ENCODE peak calls at places on chromosome 9, in five cellular contexts. One of them, this sample, is unnamed.

GRCh38 chr9:109907400-109907799 is 127.4 kb downstream of the PALM2AKAP2 start:
- DNase-seq in DND-41: no peak
- DNase-seq in IMR-90: no peak
- DNase-seq in OCI-LY7: peak; percentile 94
- DNase-seq in GM23248: no peak
- DNase-seq in this sample: no peak

GRCh38 chr9:694499-695154 is 146.9 kb upstream of the DMRT1 start:
- DNase-seq in OCI-LY7: no peak
- DNase-seq in GM23248: peak; percentile 95
- DNase-seq in IMR-90: peak; percentile 93
- DNase-seq in DND-41: no peak
- DNase-seq in this sample: peak; percentile 91

GRCh38 chr9:75452512-75452911 is 364.2 kb downstream of the OSTF1 start:
- DNase-seq in OCI-LY7: no peak
- DNase-seq in GM23248: no peak
- DNase-seq in IMR-90: no peak
- DNase-seq in DND-41: no peak
- DNase-seq in this sample: no peak

GRCh38 chr9:28342815-28343338 is 769.6 kb upstream of the C9orf72 start:
- DNase-seq in OCI-LY7: no peak
- DNase-seq in IMR-90: no peak
- DNase-seq in GM23248: no peak
- DNase-seq in DND-41: no peak
- DNase-seq in this sample: no peak

GRCh38 chr9:133119039-133119438 is 2.0 kb downstream of the RALGDS start:
- DNase-seq in OCI-LY7: no peak
- DNase-seq in GM23248: peak; percentile 21
- DNase-seq in DND-41: no peak
- DNase-seq in IMR-90: no peak
- DNase-seq in this sample: no peak

GRCh38 chr9:83707518-83707767 is 315 bp downstream of the UBQLN1 start:
- DNase-seq in OCI-LY7: no peak
- DNase-seq in GM23248: peak; percentile 95
- DNase-seq in DND-41: no peak
- DNase-seq in IMR-90: no peak
- DNase-seq in this sample: peak; percentile 42

GRCh38 chr9:127955294-127956015 is 17.8 kb upstream of the DPM2 start:
- DNase-seq in GM23248: peak; percentile 65
- DNase-seq in DND-41: peak; percentile 39
- DNase-seq in OCI-LY7: peak; percentile 81
- DNase-seq in IMR-90: peak; percentile 43
- DNase-seq in this sample: peak; percentile 95

GRCh38 chr9:102035929-102036328 is 297.5 kb upstream of the GRIN3A start:
- DNase-seq in GM23248: no peak
- DNase-seq in OCI-LY7: no peak
- DNase-seq in IMR-90: no peak
- DNase-seq in DND-41: no peak
- DNase-seq in this sample: no peak

GRCh38 chr9:119153402-119153801 is 215.8 kb downstream of the BRINP1 start:
- DNase-seq in GM23248: no peak
- DNase-seq in IMR-90: no peak
- DNase-seq in DND-41: no peak
- DNase-seq in OCI-LY7: no peak
- DNase-seq in this sample: no peak

GRCh38 chr9:107336718-107337360 is 53.8 kb downstream of the RAD23B start:
- DNase-seq in GM23248: peak; percentile 89
- DNase-seq in IMR-90: peak; percentile 56
- DNase-seq in OCI-LY7: no peak
- DNase-seq in DND-41: no peak
- DNase-seq in this sample: peak; percentile 86

GRCh38 chr9:122346478-122347347 is 24.1 kb upstream of the PTGS1 start:
- DNase-seq in GM23248: peak; percentile 67
- DNase-seq in OCI-LY7: no peak
- DNase-seq in IMR-90: no peak
- DNase-seq in DND-41: no peak
- DNase-seq in this sample: peak; percentile 17

GRCh38 chr9:4303002-4303401 is 3.1 kb upstream of the GLIS3 start:
- DNase-seq in GM23248: peak; percentile 66
- DNase-seq in IMR-90: peak; percentile 51
- DNase-seq in OCI-LY7: no peak
- DNase-seq in DND-41: no peak
- DNase-seq in this sample: peak; percentile 34

GRCh38 chr9:135009051-135009560 is 78.4 kb upstream of the OLFM1 start:
- DNase-seq in DND-41: no peak
- DNase-seq in OCI-LY7: no peak
- DNase-seq in IMR-90: no peak
- DNase-seq in GM23248: no peak
- DNase-seq in this sample: no peak

GRCh38 chr9:133355881-133356357 is 368 bp downstream of the SURF1 start:
- DNase-seq in GM23248: peak; percentile 72
- DNase-seq in IMR-90: no peak
- DNase-seq in DND-41: no peak
- DNase-seq in OCI-LY7: peak; percentile 62
- DNase-seq in this sample: no peak

GRCh38 chr9:106862115-106862945 is 636 bp upstream of the ZNF462 start:
- DNase-seq in OCI-LY7: no peak
- DNase-seq in IMR-90: peak; percentile 52
- DNase-seq in DND-41: peak; percentile 13
- DNase-seq in GM23248: peak; percentile 55
- DNase-seq in this sample: peak; percentile 42

GRCh38 chr9:16223074-16223871 is 647.2 kb downstream of the BNC2 start:
- DNase-seq in IMR-90: no peak
- DNase-seq in GM23248: no peak
- DNase-seq in DND-41: no peak
- DNase-seq in OCI-LY7: no peak
- DNase-seq in this sample: peak; percentile 77

GRCh38 chr9:5122542-5122941 is 62.9 kb downstream of the INSL6 start:
- DNase-seq in GM23248: no peak
- DNase-seq in IMR-90: no peak
- DNase-seq in DND-41: no peak
- DNase-seq in OCI-LY7: no peak
- DNase-seq in this sample: peak; percentile 15

GRCh38 chr9:137456061-137456863 is 2.9 kb downstream of the NSMF start:
- DNase-seq in DND-41: no peak
- DNase-seq in GM23248: no peak
- DNase-seq in IMR-90: peak; percentile 28
- DNase-seq in OCI-LY7: no peak
- DNase-seq in this sample: no peak

GRCh38 chr9:14515564-14516198 is 177.6 kb downstream of the ZDHHC21 start:
- DNase-seq in OCI-LY7: no peak
- DNase-seq in DND-41: no peak
- DNase-seq in GM23248: no peak
- DNase-seq in IMR-90: no peak
- DNase-seq in this sample: no peak

GRCh38 chr9:77521091-77521490 is 127.0 kb downstream of the GNA14 start:
- DNase-seq in DND-41: no peak
- DNase-seq in GM23248: no peak
- DNase-seq in IMR-90: no peak
- DNase-seq in OCI-LY7: no peak
- DNase-seq in this sample: no peak

GRCh38 chr9:503881-504852 is 289.5 kb downstream of the DOCK8 start:
- DNase-seq in DND-41: peak; percentile 33
- DNase-seq in OCI-LY7: peak; percentile 91
- DNase-seq in IMR-90: peak; percentile 24
- DNase-seq in GM23248: peak; percentile 71
- DNase-seq in this sample: peak; percentile 76

GRCh38 chr9:130870491-130871381 is 25.9 kb downstream of the QRFP start:
- DNase-seq in GM23248: no peak
- DNase-seq in DND-41: no peak
- DNase-seq in OCI-LY7: peak; percentile 50
- DNase-seq in IMR-90: no peak
- DNase-seq in this sample: no peak

GRCh38 chr9:6506571-6506970 is 93.6 kb downstream of the UHRF2 start:
- DNase-seq in IMR-90: peak; percentile 48
- DNase-seq in GM23248: peak; percentile 63
- DNase-seq in DND-41: no peak
- DNase-seq in OCI-LY7: no peak
- DNase-seq in this sample: peak; percentile 14

GRCh38 chr9:127244609-127245601 is 19.7 kb upstream of the GARNL3 start:
- DNase-seq in GM23248: peak; percentile 99
- DNase-seq in OCI-LY7: peak; percentile 97
- DNase-seq in DND-41: no peak
- DNase-seq in IMR-90: peak; percentile 92
- DNase-seq in this sample: peak; percentile 95

GRCh38 chr9:105441761-105442160 is 6.1 kb upstream of the FSD1L start:
- DNase-seq in OCI-LY7: no peak
- DNase-seq in DND-41: no peak
- DNase-seq in GM23248: no peak
- DNase-seq in IMR-90: no peak
- DNase-seq in this sample: no peak

GRCh38 chr9:36625006-36625600 is 52.4 kb downstream of the MELK start:
- DNase-seq in OCI-LY7: no peak
- DNase-seq in DND-41: no peak
- DNase-seq in GM23248: peak; percentile 90
- DNase-seq in IMR-90: peak; percentile 90
- DNase-seq in this sample: peak; percentile 47

GRCh38 chr9:128558431-128559310 is 6.3 kb downstream of the SPTAN1 start:
- DNase-seq in IMR-90: peak; percentile 95
- DNase-seq in DND-41: peak; percentile 50
- DNase-seq in OCI-LY7: peak; percentile 53
- DNase-seq in GM23248: peak; percentile 90
- DNase-seq in this sample: peak; percentile 76

GRCh38 chr9:78601957-78602565 is 305.1 kb downstream of the PSAT1 start:
- DNase-seq in GM23248: peak; percentile 71
- DNase-seq in IMR-90: peak; percentile 66
- DNase-seq in DND-41: peak; percentile 21
- DNase-seq in OCI-LY7: peak; percentile 34
- DNase-seq in this sample: peak; percentile 70

GRCh38 chr9:76808636-76809035 is 44.4 kb downstream of the PCA3 start:
- DNase-seq in IMR-90: no peak
- DNase-seq in GM23248: no peak
- DNase-seq in DND-41: no peak
- DNase-seq in OCI-LY7: no peak
- DNase-seq in this sample: peak; percentile 7

GRCh38 chr9:84297162-84297821 is 43.3 kb downstream of the SLC28A3 start:
- DNase-seq in OCI-LY7: no peak
- DNase-seq in IMR-90: peak; percentile 84
- DNase-seq in DND-41: no peak
- DNase-seq in GM23248: peak; percentile 73
- DNase-seq in this sample: no peak

GRCh38 chr9:28031521-28032177 is 458.4 kb upstream of the C9orf72 start:
- DNase-seq in IMR-90: no peak
- DNase-seq in GM23248: no peak
- DNase-seq in OCI-LY7: no peak
- DNase-seq in DND-41: no peak
- DNase-seq in this sample: no peak

GRCh38 chr9:98930792-98931191 is 12.9 kb upstream of the COL15A1 start:
- DNase-seq in OCI-LY7: no peak
- DNase-seq in GM23248: no peak
- DNase-seq in IMR-90: no peak
- DNase-seq in DND-41: no peak
- DNase-seq in this sample: no peak
- H2AFZ ChIP-seq in OCI-LY7: no peak overlapping the region
- H2AFZ ChIP-seq in GM23248: no peak overlapping the region
- H2AFZ ChIP-seq in IMR-90: no peak overlapping the region
- H2AFZ ChIP-seq in DND-41: no peak overlapping the region
- H2AFZ ChIP-seq in this sample: no peak overlapping the region

DNA sequence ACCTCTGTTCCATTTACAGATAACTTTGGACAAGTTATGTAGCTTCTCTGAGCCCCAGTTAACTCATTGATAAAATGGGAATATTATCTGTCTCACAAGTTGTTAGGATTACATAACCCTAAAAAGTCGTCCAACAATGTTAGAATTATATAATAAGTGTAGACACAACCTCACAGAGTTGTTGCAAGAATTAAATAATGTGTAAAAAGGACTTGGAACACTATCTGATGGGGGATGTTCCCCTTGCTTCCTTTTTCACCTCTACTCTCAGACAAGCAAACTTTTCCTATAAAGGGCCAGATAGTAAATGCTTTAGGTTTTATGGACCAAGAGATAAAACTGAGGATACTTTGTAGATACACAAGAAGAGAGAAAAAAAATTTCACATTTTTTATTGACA is 193.5 kb downstream of the GAPVD1 start:
- DNase-seq in DND-41: no peak
- DNase-seq in OCI-LY7: no peak
- DNase-seq in GM23248: no peak
- DNase-seq in IMR-90: no peak
- DNase-seq in this sample: no peak
- H3K9me3 ChIP-seq in DND-41: peaks cover 12% of the 10 kb centered on the region
- H3K9me3 ChIP-seq in OCI-LY7: peaks cover 20% of the 10 kb centered on the region
- H3K9me3 ChIP-seq in GM23248: no peaks in the 10 kb centered on the region
- H3K9me3 ChIP-seq in IMR-90: peaks cover 6% of the 10 kb centered on the region
- H3K9me3 ChIP-seq in this sample: no peaks in the 10 kb centered on the region

GRCh38 chr9:2570615-2571479 is 50.7 kb upstream of the VLDLR start:
- DNase-seq in DND-41: peak; percentile 35
- DNase-seq in GM23248: peak; percentile 45
- DNase-seq in OCI-LY7: no peak
- DNase-seq in IMR-90: peak; percentile 62
- DNase-seq in this sample: peak; percentile 93
- H3K4me2 ChIP-seq in DND-41: no peak overlapping the region
- H3K4me2 ChIP-seq in GM23248: no peak overlapping the region
- H3K4me2 ChIP-seq in OCI-LY7: no peak overlapping the region
- H3K4me2 ChIP-seq in IMR-90: peak overlapping the region; percentile 57
- H3K4me2 ChIP-seq in this sample: peak overlapping the region; percentile 60

DNA sequence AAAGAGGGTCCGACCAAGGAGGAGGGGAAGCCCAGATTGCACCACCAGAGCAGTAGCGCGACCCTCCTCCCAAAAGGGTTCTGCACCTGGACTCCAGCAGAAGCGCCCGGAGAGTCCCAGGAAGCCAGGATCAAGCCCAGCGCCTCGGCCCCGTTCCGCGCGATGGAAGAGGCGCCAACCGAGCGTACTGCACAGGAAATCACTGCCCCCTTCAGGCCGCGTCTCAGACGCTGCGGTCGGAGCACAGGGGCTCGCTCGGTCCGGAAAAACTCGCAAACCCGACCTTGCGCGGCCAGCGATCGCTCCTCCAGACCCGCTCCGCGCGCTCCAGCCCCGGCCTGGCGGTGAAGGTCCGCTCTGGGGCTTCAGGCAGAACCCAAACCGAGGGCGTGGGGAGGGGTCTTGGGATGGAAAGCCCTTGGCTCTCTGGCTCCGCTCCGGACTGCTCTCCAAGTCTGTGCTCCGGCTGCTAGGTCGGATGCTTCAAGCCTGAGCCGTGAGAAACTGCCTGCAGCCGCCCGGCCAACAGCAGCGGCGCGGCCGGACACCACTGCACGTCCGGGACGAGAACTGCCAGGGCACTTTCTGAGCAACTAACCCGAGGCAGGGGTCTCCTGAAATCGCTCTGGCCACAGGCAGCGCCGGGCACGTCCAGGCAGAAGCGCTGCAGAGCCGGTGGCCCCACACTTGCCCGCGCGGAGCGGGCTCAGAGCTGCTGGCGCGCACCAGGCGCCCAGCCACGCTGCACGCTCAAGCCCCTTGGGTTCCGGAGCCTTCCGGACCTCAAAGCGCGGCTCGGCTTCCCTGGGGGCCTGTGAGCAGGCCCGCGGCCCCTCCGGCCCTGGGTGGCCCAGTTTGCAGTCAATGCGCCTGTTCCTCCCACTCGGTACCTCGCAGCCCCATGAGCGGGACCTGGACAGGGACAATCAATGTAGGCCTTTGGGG is 1.3 kb downstream of the GABBR2 start:
- DNase-seq in DND-41: no peak
- DNase-seq in GM23248: peak; percentile 95
- DNase-seq in OCI-LY7: no peak
- DNase-seq in IMR-90: peak; percentile 85
- DNase-seq in this sample: peak; percentile 61
- H2AFZ ChIP-seq in DND-41: no peak overlapping the region
- H2AFZ ChIP-seq in GM23248: peak overlapping the region; percentile 60
- H2AFZ ChIP-seq in OCI-LY7: no peak overlapping the region
- H2AFZ ChIP-seq in IMR-90: peak overlapping the region; percentile 85
- H2AFZ ChIP-seq in this sample: peak overlapping the region; percentile 73

GRCh38 chr9:71879644-71880174 is 31.3 kb downstream of the ABHD17B start:
- DNase-seq in OCI-LY7: no peak
- DNase-seq in IMR-90: no peak
- DNase-seq in DND-41: no peak
- DNase-seq in GM23248: no peak
- DNase-seq in this sample: no peak
- H3K9me3 ChIP-seq in OCI-LY7: peaks cover 82% of the 10 kb centered on the region
- H3K9me3 ChIP-seq in IMR-90: peaks cover 8% of the 10 kb centered on the region
- H3K9me3 ChIP-seq in DND-41: peaks cover 22% of the 10 kb centered on the region
- H3K9me3 ChIP-seq in GM23248: no peaks in the 10 kb centered on the region
- H3K9me3 ChIP-seq in this sample: no peaks in the 10 kb centered on the region

This sample was measured in PC-3.